ENCODE peak calls at places on chromosomes 16 and 17, in ten cellular contexts. R is tibial artery; D is amygdala; N is AG10803; W is GM12865; B is HuH-7.5; V is T-helper 9 cell; J is hepatic stellate cell; A is A673; F is stimulated activated naive CD8-positive, alpha-beta T cell treated with anti-CD3 and anti-CD28 coated beads, Interleukin-15, Interleukin-2, amounts not matched to agents 100 U/mL and 50 U/mL, for 24 hours. Z is an unnamed sample.

GRCh38 chr16:54493076-54493475 is 206.5 kb upstream of the IRX3 start:
- DNase-seq in F (no peak), R (no peak), J (no peak), B (no peak), D (no peak), N (peak; percentile 37), V (no peak), W (no peak), A (no peak), Z (no peak)

GRCh38 chr16:27505297-27506236 is 44.1 kb downstream of the GTF3C1 start:
- DNase-seq in W (no peak), J (no peak), F (no peak), N (peak; percentile 26), R (no peak), V (no peak), D (no peak), A (no peak), B (no peak), Z (no peak)

GRCh38 chr16:2483160-2483559 is 8.2 kb downstream of the TBC1D24 start:
- DNase-seq in F (no peak), B (no peak), D (no peak), A (no peak), J (no peak), R (no peak), W (no peak), N (peak; percentile 52), V (no peak), Z (peak; percentile 9)

GRCh38 chr17:38579934-38580333 is 25.8 kb downstream of the SRCIN1 start:
- DNase-seq in N (no peak), F (peak; percentile 62), A (no peak), W (no peak), R (no peak), J (peak; percentile 57), V (no peak), B (peak; percentile 92), D (peak; percentile 33), Z (no peak)

GRCh38 chr16:12081048-12081404 is 104.5 kb downstream of the SNX29 start:
- DNase-seq in F (peak; percentile 50), W (no peak), D (no peak), V (no peak), J (no peak), R (no peak), A (no peak), N (no peak), B (no peak), Z (no peak)

GRCh38 chr17:39668141-39668924 is at the start of gene PNMT:
- DNase-seq in V (peak; percentile 63), W (peak; percentile 68), J (peak; percentile 68), F (peak; percentile 85), B (peak; percentile 83), N (peak; percentile 32), D (no peak), A (peak; percentile 52), R (peak; percentile 67), Z (peak; percentile 90)

GRCh38 chr17:30477758-30478115 is 529 bp downstream of the GOSR1 start:
- DNase-seq in F (no peak), V (peak; percentile 5), B (no peak), R (no peak), A (no peak), D (no peak), W (peak; percentile 46), J (peak; percentile 43), N (peak; percentile 20), Z (no peak)

GRCh38 chr16:50213939-50214519 is 52.3 kb upstream of the ADCY7 start:
- DNase-seq in A (peak; percentile 61), F (no peak), V (no peak), R (no peak), W (peak; percentile 67), B (no peak), J (peak; percentile 29), D (no peak), N (peak; percentile 50), Z (no peak)

GRCh38 chr17:48579738-48580543 is 1.8 kb upstream of the HOXB4 start:
- DNase-seq in N (no peak), B (no peak), A (no peak), F (no peak), J (no peak), R (no peak), W (no peak), D (no peak), V (no peak), Z (no peak)

GRCh38 chr16:31700200-31700529 is 172.5 kb downstream of the AHSP start:
- DNase-seq in F (no peak), B (peak; percentile 75), N (no peak), V (no peak), J (peak; percentile 60), R (peak; percentile 71), A (no peak), D (no peak), W (no peak), Z (no peak)

Z was measured in left colon.